ENCODE peak calls at places on chromosome 20, in five cellular contexts. D is adrenal gland, N is H1, V is ovary, G is HCT116. Z is an unnamed sample. For H3K36me3, the result is how much of the 10 kb centered on the place peaks cover.

GRCh38 chr20:1001116-1001515 is 995 bp downstream of the RSPO4 start:
- DNase-seq in D (no peak), N (no peak), V (no peak), G (no peak), Z (no peak)

GRCh38 chr20:24690408-24690807 is 221.0 kb downstream of the SYNDIG1 start:
- DNase-seq in D (no peak), N (no peak), V (no peak), G (no peak), Z (no peak)

GRCh38 chr20:9500121-9500911 is 14.1 kb upstream of the LAMP5 start:
- DNase-seq in D (no peak), N (no peak), V (no peak), G (no peak), Z (no peak)

GRCh38 chr20:52746768-52747167 is 225.4 kb upstream of the TSHZ2 start:
- DNase-seq in D (no peak), N (no peak), V (no peak), G (no peak), Z (no peak)

GRCh38 chr20:2259731-2260130 is 36.1 kb upstream of the TGM3 start:
- DNase-seq in D (no peak), N (no peak), V (no peak), G (no peak), Z (no peak)

GRCh38 chr20:7031222-7031621 is 263.7 kb downstream of the BMP2 start:
- DNase-seq in D (no peak), N (no peak), V (no peak), G (no peak), Z (no peak)

GRCh38 chr20:36173451-36173933 is 19.0 kb downstream of the EPB41L1 start:
- DNase-seq in D (peak), N (peak), V (no peak), G (no peak), Z (no peak)

GRCh38 chr20:23164176-23164601 is 78.1 kb upstream of the CD93 start:
- DNase-seq in D (no peak), N (no peak), V (peak), G (no peak), Z (no peak)

GRCh38 chr20:2276015-2276414 is 19.8 kb upstream of the TGM3 start:
- DNase-seq in D (no peak), N (no peak), V (no peak), G (no peak), Z (no peak)

GRCh38 chr20:21096321-21097043 is 9.7 kb downstream of the LINC00237 start:
- DNase-seq in D (no peak), N (no peak), V (no peak), G (peak), Z (no peak)

GRCh38 chr20:47970282-47970903 is 185.1 kb upstream of the SULF2 start:
- DNase-seq in D (no peak), N (no peak), V (no peak), G (no peak), Z (no peak)

GRCh38 chr20:3818155-3819151 is 1.9 kb upstream of the AP5S1 start:
- DNase-seq in D (peak), N (no peak), V (peak), G (peak), Z (peak)

GRCh38 chr20:11130554-11131166 is 456.9 kb upstream of the JAG1 start:
- DNase-seq in D (no peak), N (no peak), V (no peak), G (no peak), Z (no peak)

GRCh38 chr20:25022680-25023079 is 30.1 kb upstream of the APMAP start:
- DNase-seq in D (peak), N (no peak), V (no peak), G (no peak), Z (no peak)

GRCh38 chr20:53001502-53002301 is 29.5 kb downstream of the TSHZ2 start:
- DNase-seq in D (no peak), N (no peak), V (no peak), G (no peak), Z (no peak)

GRCh38 chr20:35009665-35010328 is 54.1 kb downstream of the MYH7B start:
- DNase-seq in D (no peak), N (no peak), V (no peak), G (no peak), Z (no peak)

GRCh38 chr20:55166063-55166462 is 690.7 kb downstream of the DOK5 start:
- DNase-seq in D (no peak), N (peak), V (no peak), G (no peak), Z (no peak)

GRCh38 chr20:24160563-24161355 is 172.2 kb upstream of the GGTLC1 start:
- DNase-seq in D (peak), N (no peak), V (no peak), G (no peak), Z (peak)

GRCh38 chr20:22582960-22583772 is 1.2 kb downstream of the FOXA2 start:
- DNase-seq in D (no peak), N (no peak), V (no peak), G (no peak), Z (no peak)

GRCh38 chr20:52129611-52130010 is 62.0 kb downstream of the ZFP64 start:
- DNase-seq in D (no peak), N (no peak), V (no peak), G (no peak), Z (no peak)

GRCh38 chr20:59750209-59750840 is 146.0 kb downstream of the PHACTR3 start:
- DNase-seq in D (no peak), N (no peak), V (no peak), G (no peak), Z (no peak)

GRCh38 chr20:58818585-58819285 is 32.0 kb downstream of the GNAS-AS1 start:
- DNase-seq in D (no peak), N (no peak), V (no peak), G (no peak), Z (no peak)

GRCh38 chr20:40241944-40242343 is 447.1 kb downstream of the MAFB start:
- DNase-seq in D (no peak), N (no peak), V (no peak), G (no peak), Z (no peak)

GRCh38 chr20:37336369-37337207 is 9.4 kb upstream of the SRC start:
- DNase-seq in D (peak), N (no peak), V (peak), G (no peak), Z (no peak)

GRCh38 chr20:1334761-1335160 is 5.8 kb upstream of the SDCBP2 start:
- DNase-seq in D (no peak), N (no peak), V (no peak), G (peak), Z (no peak)

GRCh38 chr20:57397004-57397692 is 6.0 kb downstream of the RBM38 start:
- DNase-seq in D (no peak), N (no peak), V (no peak), G (no peak), Z (no peak)

GRCh38 chr20:57395111-57395959 is 4.1 kb downstream of the RBM38 start:
- DNase-seq in D (peak), N (no peak), V (peak), G (no peak), Z (peak)

GRCh38 chr20:57396638-57397003 is 5.4 kb downstream of the RBM38 start:
- DNase-seq in D (no peak), N (no peak), V (no peak), G (no peak), Z (no peak)

GRCh38 chr20:57397693-57398108 is 6.5 kb downstream of the RBM38 start:
- DNase-seq in D (no peak), N (no peak), V (peak), G (no peak), Z (no peak)

DNA sequence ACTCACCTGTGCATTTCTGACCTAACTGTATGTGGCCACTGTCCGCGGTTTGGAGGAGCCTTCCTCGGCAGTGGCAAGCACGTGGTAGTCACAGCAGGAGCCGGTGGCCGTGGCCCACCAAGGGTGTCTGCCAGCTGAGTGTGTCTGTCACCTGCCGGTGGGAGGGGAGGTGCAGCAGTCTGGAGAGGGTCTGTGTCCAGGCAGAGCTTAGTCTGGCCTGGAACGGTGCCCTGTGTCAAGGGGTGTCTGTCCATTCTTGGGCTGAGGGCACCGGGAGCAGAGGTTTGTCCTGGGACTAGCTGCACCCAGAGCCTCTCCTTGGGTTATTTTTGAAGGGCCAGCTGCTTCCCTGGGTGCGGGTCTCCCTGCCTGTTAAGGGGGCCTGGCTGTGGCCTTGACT is 5.0 kb downstream of the RBM38 start:
- DNase-seq in D (no peak), N (no peak), V (no peak), G (no peak), Z (no peak)
- H3K36me3 ChIP-seq in D (under half), N (under half), V (under half), G (under half), Z (under half)

DNA sequence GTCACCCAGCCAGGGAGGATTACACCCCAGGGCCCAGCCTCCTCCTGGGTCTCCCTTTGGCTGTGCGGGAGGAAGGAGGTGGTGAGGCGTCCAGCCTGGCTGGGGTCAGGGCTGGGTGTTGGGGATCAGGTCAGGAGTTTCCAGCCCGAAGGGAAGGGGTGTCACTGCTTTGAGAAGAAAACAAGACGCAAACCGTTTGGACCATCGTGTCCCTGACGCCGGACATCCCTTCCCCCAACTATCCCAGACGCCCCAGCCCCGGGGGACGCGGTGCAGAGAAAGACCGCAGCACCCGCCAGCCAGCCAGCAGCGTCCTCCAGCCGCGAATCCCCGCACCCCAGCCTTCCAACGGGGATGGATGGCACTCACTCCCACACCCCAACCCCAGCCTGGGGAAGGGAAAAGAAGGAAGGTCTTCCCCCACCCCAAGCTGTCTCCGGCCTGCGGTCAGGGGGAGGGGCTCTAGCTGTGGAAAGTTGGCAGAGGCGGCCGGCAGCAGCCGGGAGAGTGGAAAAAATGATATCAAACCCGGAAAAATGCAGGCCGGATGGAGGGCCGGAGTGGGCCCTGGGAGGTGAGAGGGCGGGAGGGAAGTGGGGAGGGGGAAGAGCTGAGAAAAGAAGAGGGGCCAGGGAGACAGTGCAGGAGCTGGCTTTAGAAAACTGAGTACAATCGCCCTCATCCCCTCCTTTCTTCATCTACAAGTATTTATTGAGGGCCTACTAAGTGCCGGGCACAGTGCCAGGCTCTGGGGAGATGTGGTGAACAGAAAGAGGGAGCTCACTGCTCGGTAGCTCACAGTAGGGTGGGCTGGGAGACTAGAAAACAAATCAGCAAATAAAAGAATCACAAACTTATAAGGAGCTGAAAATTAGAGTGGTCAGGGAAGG is 10.6 kb downstream of the REM1 start:
- DNase-seq in D (peak), N (no peak), V (peak), G (no peak), Z (no peak)
- H3K4me3 ChIP-seq in D (peak), N (no peak), V (no peak), G (no peak), Z (no peak)

DNA sequence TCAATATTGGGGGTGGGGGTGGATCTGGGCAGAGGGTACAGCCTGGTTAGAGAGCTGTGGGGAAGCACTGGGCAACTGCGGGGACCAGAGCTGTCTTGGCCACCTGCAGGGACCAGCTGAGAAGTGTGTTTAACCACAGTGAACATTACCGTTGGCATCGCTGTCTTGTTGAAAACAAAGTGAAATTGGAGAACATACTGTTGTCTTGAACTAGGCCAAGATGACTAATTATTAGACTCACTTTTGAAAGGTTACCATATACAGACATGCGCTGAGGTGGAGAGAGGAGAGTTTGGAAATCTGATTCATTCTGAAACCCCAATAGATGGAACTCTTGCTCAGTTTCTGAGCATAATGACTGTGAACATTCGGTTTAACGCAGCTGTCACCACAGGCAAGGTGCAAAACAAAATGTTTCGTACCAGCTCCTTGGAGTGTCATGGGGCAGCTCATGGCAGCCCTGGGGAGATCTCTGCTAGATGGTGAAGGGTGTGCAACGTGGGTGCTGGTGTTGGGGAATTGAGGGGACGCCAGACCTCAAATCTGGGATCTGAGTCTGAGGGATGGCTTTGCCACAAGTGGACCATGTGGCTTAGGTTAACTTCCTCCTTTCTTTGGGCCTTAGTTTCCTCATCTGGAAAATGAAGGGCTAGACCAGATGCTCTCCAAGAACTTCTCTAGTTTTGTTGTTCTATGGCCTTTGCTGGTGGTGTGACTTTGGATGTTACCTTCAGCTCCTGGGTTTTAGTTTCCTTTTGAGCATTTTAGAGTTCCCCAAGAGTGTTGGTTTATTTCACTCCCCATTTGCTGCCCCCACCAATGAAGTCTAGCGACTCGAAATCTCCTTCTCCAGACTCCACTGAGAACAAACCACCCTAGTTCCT is 24.6 kb upstream of the GTSF1L start:
- DNase-seq in D (no peak), N (no peak), V (no peak), G (no peak), Z (no peak)
- TF ChIP-seq POLR2A in D (no peak), N (no peak), V (no peak), G (no peak), Z (no peak)

GRCh38 chr20:46056970-46057855 is 28.2 kb downstream of the SLC12A5 start:
- DNase-seq in D (peak), N (no peak), V (peak), G (no peak), Z (no peak)
- H3K36me3 ChIP-seq in D (under half), N (under half), V (under half), G (under half), Z (under half)

GRCh38 chr20:63264002-63264401 is 8.6 kb upstream of the ARFGAP1 start:
- DNase-seq in D (no peak), N (no peak), V (no peak), G (no peak), Z (no peak)
- H3K4me3 ChIP-seq in D (no peak), N (no peak), V (no peak), G (no peak), Z (no peak)